ENCODE peak calls at places on chromosomes 4 and X, in four cellular contexts. A is colonic mucosa, U is AG04450, Y is psoas muscle. N is an unnamed sample.

GRCh38 chr4:123463869-123464268 is 67.3 kb downstream of the SPRY1 start:
- DNase-seq in A (no peak), U (no peak), Y (no peak), N (no peak)

GRCh38 chrX:139202742-139203410 is 327.7 kb upstream of the F9 start:
- DNase-seq in A (no peak), Y (peak; percentile 44), U (no peak), N (no peak)

GRCh38 chr4:67292045-67292444 is 253.3 kb downstream of the CENPC start:
- DNase-seq in Y (no peak), A (no peak), U (no peak), N (no peak)

GRCh38 chr4:79241846-79242245 is 84.0 kb downstream of the NAA11 start:
- DNase-seq in U (no peak), Y (no peak), A (no peak), N (no peak)

GRCh38 chrX:10676239-10676971 is 56.0 kb upstream of the MID1 start:
- DNase-seq in U (no peak), Y (no peak), A (no peak), N (no peak)

GRCh38 chrX:105502336-105502735 is 281.8 kb upstream of the TEX13A start:
- DNase-seq in U (no peak), Y (no peak), A (no peak), N (no peak)

GRCh38 chr4:84814100-84814750 is 152.3 kb downstream of the WDFY3 start:
- DNase-seq in A (no peak), Y (no peak), U (peak; percentile 61), N (peak; percentile 55)

GRCh38 chr4:153143527-153144348 is 60.5 kb upstream of the TRIM2 start:
- DNase-seq in U (no peak), A (peak; percentile 50), Y (no peak), N (no peak)

GRCh38 chr4:105909699-105910340 is 14.5 kb downstream of the NPNT start:
- DNase-seq in A (peak; percentile 53), Y (no peak), U (no peak), N (no peak)

GRCh38 chr4:75723117-75723801 is 1.1 kb upstream of the USO1 start:
- DNase-seq in U (no peak), A (no peak), Y (no peak), N (no peak)

GRCh38 chr4:157096439-157096838 is 20.5 kb downstream of the GLRB start:
- DNase-seq in U (no peak), Y (no peak), A (no peak), N (no peak)

GRCh38 chr4:147418206-147418605 is 62.7 kb upstream of the EDNRA start:
- DNase-seq in Y (no peak), U (no peak), A (no peak), N (no peak)

GRCh38 chrX:150508461-150509367 is 59.7 kb upstream of the MTM1 start:
- DNase-seq in U (no peak), Y (peak; percentile 63), A (peak; percentile 30), N (no peak)

GRCh38 chr4:158208931-158209640 is 1.2 kb upstream of the TMEM144 start:
- DNase-seq in Y (no peak), U (no peak), A (no peak), N (no peak)

GRCh38 chr4:168666531-168666930 is 169.7 kb downstream of the PALLD start:
- DNase-seq in Y (no peak), U (no peak), A (no peak), N (no peak)

GRCh38 chrX:6382284-6382683 is 152.6 kb downstream of the VCX3A start:
- DNase-seq in Y (no peak), A (no peak), U (no peak), N (no peak)

GRCh38 chrX:155747520-155747919 is 133.6 kb upstream of the VAMP7 start:
- DNase-seq in A (peak; percentile 73), U (no peak), Y (peak; percentile 46), N (no peak)

GRCh38 chr4:180688480-180688879 is 1554.7 kb upstream of the TENM3 start:
- DNase-seq in A (no peak), Y (no peak), U (no peak), N (no peak)

GRCh38 chr4:90121961-90122748 is 5.0 kb upstream of the CCSER1 start:
- DNase-seq in U (no peak), Y (no peak), A (no peak), N (no peak)

GRCh38 chrX:100946521-100946920 is 17.8 kb upstream of the XKRX start:
- DNase-seq in A (no peak), Y (no peak), U (no peak), N (no peak)

GRCh38 chr4:156971168-156971601 is 414 bp downstream of the PDGFC start:
- DNase-seq in Y (peak; percentile 51), U (no peak), A (peak; percentile 44), N (no peak)

GRCh38 chrX:109352121-109352556 is 129.7 kb downstream of the GUCY2F start:
- DNase-seq in A (no peak), Y (peak; percentile 54), U (no peak), N (no peak)

GRCh38 chr4:75916091-75916661 is 13.9 kb upstream of the PPEF2 start:
- DNase-seq in U (peak; percentile 57), A (peak; percentile 30), Y (no peak), N (no peak)

GRCh38 chrX:39456894-39457600 is 640.7 kb downstream of the BCOR start:
- DNase-seq in A (no peak), U (no peak), Y (no peak), N (no peak)

GRCh38 chrX:42714981-42715688 is 62.8 kb downstream of the PPP1R2C start:
- DNase-seq in U (no peak), Y (no peak), A (peak; percentile 66), N (no peak)

DNA sequence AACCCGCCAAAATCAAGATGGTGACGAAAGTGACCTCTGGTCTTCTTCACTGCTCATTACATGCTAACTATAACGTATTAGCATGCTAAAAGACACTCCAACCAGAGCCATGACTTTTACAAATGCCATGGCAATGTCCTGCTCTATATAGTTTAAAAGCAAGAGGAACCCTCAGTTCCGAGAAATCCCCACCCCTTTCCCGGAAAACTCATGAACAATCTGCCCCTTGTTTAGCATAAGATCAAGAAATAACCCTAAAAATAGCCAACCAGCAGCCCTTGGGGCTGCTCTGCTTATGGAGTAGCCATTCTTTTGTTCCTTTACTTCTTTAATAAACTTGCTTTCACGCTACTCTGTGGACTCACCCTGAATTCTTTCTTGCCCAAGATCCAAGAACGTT is 463.5 kb upstream of the FAM241A start:
- DNase-seq in A (no peak), Y (no peak), U (no peak), N (no peak)
- TF ChIP-seq CTCF in A (no peak), Y (no peak), U (no peak), N (no peak)

DNA sequence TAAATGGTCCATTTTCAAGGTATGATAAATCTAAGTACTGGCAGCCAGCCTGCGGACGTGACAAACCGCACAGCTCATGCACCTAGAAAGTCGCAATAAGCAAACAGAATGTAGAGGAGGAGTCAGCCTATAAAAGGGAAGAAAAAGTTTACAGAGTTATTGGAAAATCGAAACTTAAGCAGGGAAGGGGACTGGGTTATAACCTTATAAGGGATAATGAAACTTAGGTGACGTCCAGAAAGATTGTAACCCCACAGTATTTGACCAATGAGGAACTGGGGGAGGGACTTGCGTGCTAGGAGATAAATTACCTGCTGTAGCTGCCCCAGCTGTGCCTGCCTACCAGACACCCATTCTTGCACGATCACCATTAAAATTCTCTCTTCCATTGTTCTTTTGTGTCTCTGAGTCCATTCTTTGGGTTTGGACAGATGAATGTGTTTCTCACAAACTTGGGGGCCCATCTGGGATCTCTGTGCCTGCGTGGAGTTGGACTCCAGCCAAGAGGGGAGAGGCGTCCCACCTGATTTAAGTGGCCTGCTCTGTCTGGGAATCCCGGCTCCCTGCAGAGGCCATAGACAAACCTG is 61.0 kb downstream of the ZCCHC12 start:
- DNase-seq in U (no peak), Y (no peak), A (peak; percentile 38), N (no peak)
- TF ChIP-seq CTCF in U (no peak), Y (no peak), A (no peak), N (no peak)

GRCh38 chr4:3148926-3149325 is 74.4 kb downstream of the HTT start:
- DNase-seq in U (no peak), Y (no peak), A (no peak), N (no peak)

GRCh38 chr4:3145251-3145908 is 70.9 kb downstream of the HTT start:
- DNase-seq in U (no peak), Y (no peak), A (no peak), N (no peak)
- TF ChIP-seq CTCF in U (peak; percentile 42), Y (no peak), A (no peak), N (no peak)

GRCh38 chrX:17081969-17082368 is 135.5 kb downstream of the REPS2 start:
- DNase-seq in A (no peak), Y (no peak), U (no peak), N (no peak)

GRCh38 chrX:17086317-17086716 is 139.9 kb downstream of the REPS2 start:
- DNase-seq in A (no peak), Y (no peak), U (no peak), N (no peak)

GRCh38 chrX:17078031-17078730 is 131.7 kb downstream of the REPS2 start:
- DNase-seq in Y (no peak), A (no peak), U (no peak), N (no peak)

GRCh38 chrX:17081535-17081934 is 135.1 kb downstream of the REPS2 start:
- DNase-seq in A (no peak), Y (no peak), U (no peak), N (no peak)

GRCh38 chrX:17082831-17083230 is 136.4 kb downstream of the REPS2 start:
- DNase-seq in A (no peak), U (no peak), Y (no peak), N (no peak)
- TF ChIP-seq CTCF in A (no peak), U (peak; percentile 3), Y (no peak), N (no peak)